ENCODE peak calls at places on chromosomes 13 and 19, in ten cellular contexts. G is astrocyte of the hippocampus; Q is stomach; M is stimulated activated CD4-positive, alpha-beta T cell treated with anti-CD3 and anti-CD28 coated beads, TNF-alpha, amount 100 ng/mL, for 4 hours; L is NB4; H is Karpas-422; N is mucosa of descending colon; F is cardiac fibroblast; B is EH; T is psoas muscle. A is an unnamed sample.

GRCh38 chr19:54084410-54084809 is 3.2 kb upstream of the TARM1 start:
- DNase-seq in B (no peak), M (no peak), Q (no peak), L (no peak), G (no peak), F (no peak), H (no peak), N (no peak), T (no peak), A (no peak)

GRCh38 chr19:8601796-8602195 is 8.7 kb downstream of the ADAMTS10 start:
- DNase-seq in B (no peak), H (no peak), L (no peak), M (no peak), F (no peak), N (no peak), Q (no peak), T (no peak), G (no peak), A (no peak)

GRCh38 chr13:106052200-106052767 is 483.2 kb downstream of the EFNB2 start:
- DNase-seq in L (no peak), F (no peak), N (no peak), H (no peak), G (no peak), Q (no peak), M (no peak), B (peak), T (no peak), A (peak)

GRCh38 chr19:5138606-5139594 is 170.0 kb downstream of the KDM4B start:
- DNase-seq in H (no peak), Q (peak), B (peak), F (peak), M (peak), T (no peak), L (peak), G (peak), N (peak), A (peak)

GRCh38 chr13:28533049-28533436 is 38.1 kb upstream of the FLT1 start:
- DNase-seq in G (no peak), T (no peak), Q (no peak), F (peak), M (no peak), N (no peak), L (no peak), B (peak), H (no peak), A (no peak)

GRCh38 chr13:42574011-42574410 is at the start of gene TNFSF11:
- DNase-seq in N (no peak), F (peak), Q (no peak), H (no peak), L (no peak), G (peak), M (peak), B (no peak), T (no peak), A (no peak)

GRCh38 chr13:19606152-19606551 is 27.3 kb upstream of the MPHOSPH8 start:
- DNase-seq in F (no peak), N (no peak), Q (no peak), H (no peak), G (no peak), T (no peak), B (peak), M (no peak), L (no peak), A (peak)

GRCh38 chr19:38304352-38304865 is 358 bp downstream of the C19orf33 start:
- DNase-seq in T (no peak), G (no peak), F (no peak), Q (no peak), M (no peak), H (no peak), B (no peak), L (no peak), N (peak), A (no peak)

GRCh38 chr13:24148414-24149305 is 11.9 kb upstream of the SPATA13 start:
- DNase-seq in N (no peak), M (no peak), B (peak), H (no peak), G (peak), F (peak), L (no peak), T (peak), Q (peak), A (peak)

GRCh38 chr19:40192758-40193586 is 1.7 kb downstream of the MAP3K10 start:
- DNase-seq in Q (no peak), G (no peak), H (no peak), N (no peak), M (no peak), F (no peak), B (no peak), T (no peak), L (peak), A (no peak)

GRCh38 chr19:47032171-47032811 is 12.7 kb downstream of the NPAS1 start:
- DNase-seq in F (peak), B (peak), H (peak), N (no peak), Q (peak), L (peak), M (peak), G (peak), T (no peak), A (no peak)

GRCh38 chr13:61880576-61881283 is 465.1 kb upstream of the PCDH20 start:
- DNase-seq in M (no peak), H (peak), N (no peak), F (peak), G (peak), L (peak), Q (peak), T (no peak), B (no peak), A (peak)

GRCh38 chr13:97944396-97945029 is 9.0 kb upstream of the IPO5 start:
- DNase-seq in L (no peak), T (no peak), N (no peak), B (peak), G (peak), M (no peak), Q (no peak), H (no peak), F (peak), A (peak)

GRCh38 chr19:3231288-3231687 is 6.8 kb downstream of the CELF5 start:
- DNase-seq in G (no peak), F (no peak), T (no peak), Q (no peak), M (no peak), H (no peak), N (no peak), L (no peak), B (no peak), A (no peak)

GRCh38 chr13:41610426-41610825 is 153.1 kb downstream of the RGCC start:
- DNase-seq in H (no peak), T (peak), L (no peak), G (peak), B (peak), F (peak), Q (peak), M (no peak), N (no peak), A (peak)

GRCh38 chr19:4061178-4061682 is 5.5 kb downstream of the ZBTB7A start:
- DNase-seq in M (no peak), B (peak), N (peak), F (peak), T (peak), G (peak), L (no peak), Q (peak), H (peak), A (peak)

GRCh38 chr13:22461854-22462565 is 718.8 kb upstream of the SGCG start:
- DNase-seq in T (no peak), M (no peak), L (no peak), F (peak), N (no peak), G (no peak), B (no peak), Q (no peak), H (no peak), A (no peak)

GRCh38 chr13:33312150-33312908 is 26.8 kb upstream of the STARD13 start:
- DNase-seq in B (peak), L (no peak), H (no peak), F (peak), M (no peak), T (no peak), G (peak), Q (no peak), N (no peak), A (peak)

GRCh38 chr13:34863360-34864135 is 78.5 kb upstream of the NBEA start:
- DNase-seq in B (peak), F (peak), G (peak), T (no peak), L (peak), Q (no peak), H (no peak), M (no peak), N (no peak), A (peak)

GRCh38 chr13:44396963-44397580 is 23.4 kb downstream of the SERP2 start:
- DNase-seq in H (no peak), G (peak), M (no peak), L (no peak), B (peak), T (no peak), Q (no peak), N (no peak), F (peak), A (peak)

GRCh38 chr13:100333141-100333540 is 244.2 kb downstream of the PCCA start:
- DNase-seq in M (no peak), Q (no peak), B (no peak), T (no peak), F (no peak), L (no peak), N (no peak), G (no peak), H (no peak), A (no peak)

GRCh38 chr13:113976711-113977684 is 3.1 kb upstream of the C13orf46 start:
- DNase-seq in F (peak), T (peak), B (peak), H (no peak), Q (no peak), M (no peak), N (peak), L (no peak), G (peak), A (peak)